ENCODE peak calls at places on chromosome 19, in four cellular contexts. A, X, U and C are unnamed samples.

GRCh38 chr19:41428481-41428859 is 1.3 kb upstream of the B3GNT8 start:
- DNase-seq in X (no peak), U (no peak), A (no peak), C (no peak)

GRCh38 chr19:13997637-13997962 is 8.5 kb downstream of the RFX1 start:
- DNase-seq in U (no peak), X (no peak), A (peak; percentile 6), C (no peak)

GRCh38 chr19:58328999-58329398 is 2.2 kb downstream of the ZSCAN22 start:
- DNase-seq in X (no peak), U (no peak), A (no peak), C (no peak)

GRCh38 chr19:54141356-54141755 is 3.8 kb downstream of the CNOT3 start:
- DNase-seq in U (no peak), X (no peak), A (no peak), C (no peak)

GRCh38 chr19:5695649-5696195 is 5.6 kb downstream of the RPL36 start:
- DNase-seq in U (no peak), A (no peak), X (no peak), C (no peak)

GRCh38 chr19:8459520-8460260 is 14.9 kb downstream of the HNRNPM start:
- DNase-seq in X (no peak), A (no peak), U (no peak), C (no peak)

GRCh38 chr19:57515218-57515617 is 11.9 kb upstream of the ZNF549 start:
- DNase-seq in A (no peak), X (no peak), U (no peak), C (no peak)

GRCh38 chr19:17391371-17392151 is 2.4 kb downstream of the CCDC194 start:
- DNase-seq in A (no peak), X (no peak), U (no peak), C (no peak)

GRCh38 chr19:14089662-14090508 is 666 bp downstream of the SAMD1 start:
- DNase-seq in U (no peak), A (peak; percentile 69), X (no peak), C (peak; percentile 56)

GRCh38 chr19:44723299-44723951 is 24.5 kb downstream of the CEACAM16 start:
- DNase-seq in U (no peak), X (no peak), A (no peak), C (no peak)

GRCh38 chr19:44726465-44726864 is 22.0 kb upstream of the BCL3 start:
- DNase-seq in U (no peak), A (no peak), X (no peak), C (no peak)

GRCh38 chr19:44723952-44724319 is 24.6 kb upstream of the BCL3 start:
- DNase-seq in A (peak; percentile 84), X (peak; percentile 77), U (peak; percentile 62), C (peak; percentile 93)

GRCh38 chr19:44725251-44725650 is 23.3 kb upstream of the BCL3 start:
- DNase-seq in U (no peak), X (no peak), A (no peak), C (no peak)

DNA sequence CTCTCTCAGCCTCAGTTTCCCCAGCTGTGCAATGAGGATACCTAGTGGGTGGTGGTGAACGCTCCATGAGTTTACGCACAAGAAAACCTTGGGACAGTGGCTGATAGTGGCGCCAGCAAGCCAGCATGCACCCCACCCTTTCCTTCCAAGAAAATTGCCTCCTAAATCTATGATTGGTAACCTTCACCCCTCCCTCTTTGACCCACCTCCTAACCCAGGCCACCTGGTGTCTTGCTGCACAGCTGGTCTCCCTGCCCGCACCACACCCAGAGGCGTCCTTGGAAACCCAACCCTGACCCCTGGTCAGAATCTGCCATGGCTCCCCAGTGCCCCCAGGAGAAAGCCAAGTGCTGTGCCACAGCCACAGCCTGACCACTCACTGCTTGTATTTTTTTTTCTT is 22.8 kb upstream of the BCL3 start:
- DNase-seq in X (no peak), U (no peak), A (no peak), C (no peak)
- H3K4me3 ChIP-seq in X (no peak overlapping the region), U (no peak overlapping the region), A (no peak overlapping the region), C (no peak overlapping the region)

GRCh38 chr19:52897149-52897935 is at the start of gene ZNF320:
- DNase-seq in A (peak; percentile 97), U (peak; percentile 97), X (peak; percentile 99), C (peak; percentile 98)

GRCh38 chr19:52901842-52902241 is 4.4 kb upstream of the ZNF320 start:
- DNase-seq in X (no peak), A (no peak), U (no peak), C (no peak)

GRCh38 chr19:52904052-52904451 is 6.6 kb upstream of the ZNF320 start:
- DNase-seq in A (no peak), U (no peak), X (no peak), C (no peak)

GRCh38 chr19:52896431-52897148 is 845 bp downstream of the ZNF320 start:
- DNase-seq in U (no peak), A (peak; percentile 22), X (peak; percentile 27), C (peak; percentile 61)

GRCh38 chr19:52898101-52898500 is 666 bp upstream of the ZNF320 start:
- DNase-seq in X (no peak), A (peak; percentile 14), U (no peak), C (peak; percentile 20)
- H3K4me3 ChIP-seq in X (peak overlapping the region; percentile 73), A (peak overlapping the region; percentile 78), U (peak overlapping the region; percentile 79), C (no peak overlapping the region)

GRCh38 chr19:46700704-46701103 is 16.2 kb downstream of the PRKD2 start:
- DNase-seq in U (no peak), X (no peak), A (no peak), C (no peak)
- H3K4me3 ChIP-seq in U (no peak overlapping the region), X (no peak overlapping the region), A (no peak overlapping the region), C (no peak overlapping the region)

DNA sequence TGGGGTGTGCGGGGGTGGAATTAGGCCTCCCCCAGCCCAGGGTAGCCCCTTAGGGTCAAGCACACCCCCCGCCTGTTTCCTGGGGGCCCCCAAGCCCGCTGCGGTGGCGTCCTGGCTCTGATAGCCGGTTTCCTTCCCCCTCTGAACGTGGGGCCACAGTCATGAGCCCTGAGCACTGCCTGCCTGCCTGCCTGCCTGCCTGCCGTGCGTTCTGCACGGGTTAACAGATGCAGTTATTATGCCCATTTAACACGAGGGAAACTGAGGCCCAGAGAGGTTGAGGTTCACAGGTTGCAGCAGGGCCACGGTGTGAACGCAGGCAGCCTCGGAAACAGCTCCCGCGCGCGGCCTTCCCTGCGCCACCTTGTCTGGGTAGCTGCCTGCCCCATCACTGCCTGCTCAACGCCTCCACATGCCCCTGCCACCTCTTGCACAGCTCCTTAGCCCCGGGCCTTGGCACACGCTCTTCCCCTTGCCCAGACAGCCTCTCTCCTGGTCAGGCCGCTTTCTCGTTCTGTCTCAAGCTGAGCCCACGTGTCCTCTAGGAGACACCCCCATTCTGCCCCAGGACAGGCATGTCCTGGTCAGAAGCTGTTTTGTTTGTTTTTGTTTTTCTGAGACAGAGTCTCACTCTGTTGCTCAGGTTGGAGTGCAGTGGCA is 1.2 kb upstream of the GAMT start:
- DNase-seq in A (no peak), U (no peak), X (no peak), C (no peak)
- H3K4me3 ChIP-seq in A (no peak overlapping the region), U (no peak overlapping the region), X (no peak overlapping the region), C (no peak overlapping the region)

GRCh38 chr19:11963566-11964355 is 1.1 kb upstream of the ZNF763 start:
- DNase-seq in A (peak; percentile 84), X (peak; percentile 89), U (peak; percentile 71), C (peak; percentile 76)
- H3K4me3 ChIP-seq in A (peak overlapping the region; percentile 71), X (peak overlapping the region; percentile 78), U (no peak overlapping the region), C (no peak overlapping the region)

DNA sequence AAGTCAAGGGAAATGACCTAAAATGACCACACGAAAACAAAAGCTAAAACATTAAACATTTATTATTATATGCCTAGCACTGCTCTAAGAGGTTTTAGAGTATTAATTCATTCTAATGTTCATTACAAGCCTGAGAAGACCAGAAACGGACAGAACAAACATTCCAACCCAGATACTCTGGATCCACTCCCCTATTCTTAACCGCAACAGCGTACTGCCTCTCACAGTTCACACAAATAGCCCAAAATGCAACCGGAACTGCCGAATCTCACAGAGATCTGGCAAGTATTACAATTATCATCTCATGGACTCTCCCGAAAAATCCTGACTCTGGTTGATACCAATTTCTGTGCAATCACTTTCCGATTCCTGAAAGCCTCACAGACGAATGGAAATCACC is 1.4 kb downstream of the ZNF780B start:
- DNase-seq in X (no peak), U (no peak), A (no peak), C (no peak)
- H3K4me3 ChIP-seq in X (no peak overlapping the region), U (no peak overlapping the region), A (peak overlapping the region; percentile 87), C (no peak overlapping the region)

GRCh38 chr19:2103308-2103707 is 6.6 kb downstream of the IZUMO4 start:
- DNase-seq in U (no peak), X (no peak), A (no peak), C (no peak)

GRCh38 chr19:2099054-2099501 is 2.4 kb downstream of the IZUMO4 start:
- DNase-seq in U (no peak), A (no peak), X (no peak), C (no peak)

GRCh38 chr19:2099937-2100718 is 3.4 kb downstream of the IZUMO4 start:
- DNase-seq in A (no peak), X (no peak), U (no peak), C (no peak)

GRCh38 chr19:2101417-2102335 is 5.0 kb downstream of the IZUMO4 start:
- DNase-seq in A (no peak), X (no peak), U (no peak), C (no peak)

GRCh38 chr19:2100719-2101061 is 4.0 kb downstream of the IZUMO4 start:
- DNase-seq in X (no peak), A (no peak), U (no peak), C (no peak)
- H3K4me3 ChIP-seq in X (no peak overlapping the region), A (no peak overlapping the region), U (no peak overlapping the region), C (no peak overlapping the region)

DNA sequence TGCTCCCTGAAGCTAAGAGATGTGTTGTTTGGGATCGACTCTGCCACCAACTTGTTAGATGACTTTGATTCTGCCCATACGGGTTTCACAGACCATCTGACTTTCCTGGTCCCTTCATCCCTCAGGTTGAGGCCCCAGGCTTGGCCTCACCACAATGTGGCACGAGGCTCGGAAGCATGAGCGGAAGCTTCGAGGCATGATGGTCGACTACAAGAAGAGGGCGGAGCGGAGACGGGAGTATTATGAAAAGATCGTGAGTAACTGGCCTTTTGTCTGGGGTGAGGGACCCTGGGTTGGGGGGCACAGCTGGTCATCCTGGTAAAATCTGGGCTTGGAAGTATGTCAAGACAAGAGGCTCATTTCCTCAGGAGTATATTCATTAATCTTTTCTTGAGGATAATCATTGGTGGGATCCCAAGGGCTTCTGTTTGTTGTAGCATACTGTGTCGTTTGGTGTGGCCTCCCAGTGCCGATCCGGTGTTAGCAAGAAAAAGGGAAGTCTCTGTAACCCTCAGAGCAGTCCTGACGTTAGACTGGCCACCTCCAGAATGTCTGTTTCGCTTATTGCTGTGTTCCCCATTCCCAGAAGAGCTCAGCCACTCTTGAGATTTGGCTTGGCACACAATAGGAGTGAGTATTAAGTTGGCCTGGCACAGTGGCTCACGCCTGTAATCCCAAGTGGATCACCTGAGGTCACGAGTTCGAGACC is 1.4 kb downstream of the CLASRP start:
- DNase-seq in X (no peak), U (no peak), A (no peak), C (peak; percentile 38)
- H3K4me3 ChIP-seq in X (peak overlapping the region; percentile 94), U (peak overlapping the region; percentile 94), A (peak overlapping the region; percentile 97), C (no peak overlapping the region)

GRCh38 chr19:18460313-18460712 is 22.4 kb upstream of the ISYNA1 start:
- DNase-seq in A (peak; percentile 90), X (peak; percentile 59), U (peak; percentile 60), C (peak; percentile 77)
- H3K4me3 ChIP-seq in A (peak overlapping the region; percentile 3), X (no peak overlapping the region), U (no peak overlapping the region), C (no peak overlapping the region)